ENCODE peak calls at places on chromosome 13, in four cellular contexts. One of them, this sample, is unnamed.

GRCh38 chr13:98171806-98172569 is 5.1 kb downstream of the RNF113B start:
- DNase-seq in ovary: no peak
- DNase-seq in adrenal gland: peak
- DNase-seq in choroid plexus epithelial cell: peak
- DNase-seq in this sample: peak

GRCh38 chr13:80989770-80990169 is 648.8 kb upstream of the SPRY2 start:
- DNase-seq in ovary: no peak
- DNase-seq in adrenal gland: no peak
- DNase-seq in choroid plexus epithelial cell: no peak
- DNase-seq in this sample: no peak

GRCh38 chr13:30033681-30034447 is 183.4 kb upstream of the UBL3 start:
- DNase-seq in ovary: no peak
- DNase-seq in adrenal gland: no peak
- DNase-seq in choroid plexus epithelial cell: peak
- DNase-seq in this sample: no peak

GRCh38 chr13:26480246-26480855 is 77.1 kb upstream of the WASF3 start:
- DNase-seq in ovary: no peak
- DNase-seq in adrenal gland: no peak
- DNase-seq in choroid plexus epithelial cell: peak
- DNase-seq in this sample: no peak

GRCh38 chr13:98954313-98954712 is 23.6 kb downstream of the DOCK9 start:
- DNase-seq in ovary: no peak
- DNase-seq in adrenal gland: no peak
- DNase-seq in choroid plexus epithelial cell: peak
- DNase-seq in this sample: no peak

GRCh38 chr13:95569966-95570365 is 17.4 kb downstream of the CLDN10 start:
- DNase-seq in ovary: no peak
- DNase-seq in adrenal gland: no peak
- DNase-seq in choroid plexus epithelial cell: no peak
- DNase-seq in this sample: no peak

GRCh38 chr13:80840313-80840976 is 499.5 kb upstream of the SPRY2 start:
- DNase-seq in ovary: no peak
- DNase-seq in adrenal gland: no peak
- DNase-seq in choroid plexus epithelial cell: peak
- DNase-seq in this sample: no peak

GRCh38 chr13:82758056-82758455 is 1124.2 kb downstream of the SLITRK1 start:
- DNase-seq in ovary: no peak
- DNase-seq in adrenal gland: no peak
- DNase-seq in choroid plexus epithelial cell: peak
- DNase-seq in this sample: no peak

GRCh38 chr13:24223341-24224231 is 63.1 kb downstream of the SPATA13 start:
- DNase-seq in ovary: no peak
- DNase-seq in adrenal gland: no peak
- DNase-seq in choroid plexus epithelial cell: no peak
- DNase-seq in this sample: peak

GRCh38 chr13:92804346-92804745 is 422.3 kb upstream of the GPC6 start:
- DNase-seq in ovary: no peak
- DNase-seq in adrenal gland: no peak
- DNase-seq in choroid plexus epithelial cell: no peak
- DNase-seq in this sample: no peak

GRCh38 chr13:43269037-43269476 is 245.7 kb downstream of the DNAJC15 start:
- DNase-seq in ovary: peak
- DNase-seq in adrenal gland: peak
- DNase-seq in choroid plexus epithelial cell: peak
- DNase-seq in this sample: no peak

GRCh38 chr13:94657167-94657566 is 55.2 kb downstream of the SOX21 start:
- DNase-seq in ovary: no peak
- DNase-seq in adrenal gland: no peak
- DNase-seq in choroid plexus epithelial cell: peak
- DNase-seq in this sample: no peak

GRCh38 chr13:99496322-99497142 is 4.7 kb upstream of the TM9SF2 start:
- DNase-seq in ovary: peak
- DNase-seq in adrenal gland: peak
- DNase-seq in choroid plexus epithelial cell: peak
- DNase-seq in this sample: peak

GRCh38 chr13:100634686-100635085 is 39.9 kb downstream of the TMTC4 start:
- DNase-seq in ovary: no peak
- DNase-seq in adrenal gland: no peak
- DNase-seq in choroid plexus epithelial cell: no peak
- DNase-seq in this sample: no peak

GRCh38 chr13:100827489-100828000 is 152.9 kb upstream of the TMTC4 start:
- DNase-seq in ovary: no peak
- DNase-seq in adrenal gland: no peak
- DNase-seq in choroid plexus epithelial cell: no peak
- DNase-seq in this sample: no peak

GRCh38 chr13:99119686-99120085 is 81.0 kb upstream of the UBAC2 start:
- DNase-seq in ovary: no peak
- DNase-seq in adrenal gland: no peak
- DNase-seq in choroid plexus epithelial cell: no peak
- DNase-seq in this sample: no peak

GRCh38 chr13:77751513-77752456 is 54.3 kb downstream of the SLAIN1 start:
- DNase-seq in ovary: no peak
- DNase-seq in adrenal gland: peak
- DNase-seq in choroid plexus epithelial cell: peak
- DNase-seq in this sample: peak

GRCh38 chr13:100549316-100549715 is 39.3 kb downstream of the GGACT start:
- DNase-seq in ovary: no peak
- DNase-seq in adrenal gland: no peak
- DNase-seq in choroid plexus epithelial cell: no peak
- DNase-seq in this sample: no peak

GRCh38 chr13:85632526-85633215 is 166.5 kb downstream of the SLITRK6 start:
- DNase-seq in ovary: no peak
- DNase-seq in adrenal gland: no peak
- DNase-seq in choroid plexus epithelial cell: no peak
- DNase-seq in this sample: no peak

GRCh38 chr13:39370554-39370953 is 232.4 kb downstream of the LHFPL6 start:
- DNase-seq in ovary: no peak
- DNase-seq in adrenal gland: no peak
- DNase-seq in choroid plexus epithelial cell: no peak
- DNase-seq in this sample: no peak
- H3K4me3 ChIP-seq in ovary: no peak
- H3K4me3 ChIP-seq in adrenal gland: no peak
- H3K4me3 ChIP-seq in choroid plexus epithelial cell: no peak
- H3K4me3 ChIP-seq in this sample: no peak

GRCh38 chr13:51541809-51542258 is 42.4 kb upstream of the WDFY2 start:
- DNase-seq in ovary: no peak
- DNase-seq in adrenal gland: no peak
- DNase-seq in choroid plexus epithelial cell: no peak
- DNase-seq in this sample: peak
- H3K4me3 ChIP-seq in ovary: no peak
- H3K4me3 ChIP-seq in adrenal gland: no peak
- H3K4me3 ChIP-seq in choroid plexus epithelial cell: no peak
- H3K4me3 ChIP-seq in this sample: no peak

DNA sequence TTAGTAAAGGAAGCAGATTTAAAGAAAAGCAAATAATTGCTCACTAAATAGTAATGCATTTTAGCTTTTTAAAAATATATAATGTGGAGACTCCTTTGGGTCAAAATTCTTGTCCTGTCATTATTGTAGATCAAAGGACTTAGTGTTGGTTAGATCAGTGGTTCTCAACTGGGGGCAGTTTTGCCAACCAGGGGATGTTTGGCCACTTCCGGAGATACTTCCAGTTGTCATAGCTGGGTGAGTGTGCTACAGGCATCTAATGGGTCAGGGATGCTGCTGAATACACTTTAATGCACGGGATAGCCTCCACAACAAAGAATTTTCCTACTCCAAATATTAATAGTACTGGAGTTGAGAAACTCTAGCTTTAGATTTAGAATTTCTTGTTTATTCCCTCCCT is 126.8 kb downstream of the LMO7 start:
- DNase-seq in ovary: no peak
- DNase-seq in adrenal gland: no peak
- DNase-seq in choroid plexus epithelial cell: no peak
- DNase-seq in this sample: no peak
- H3K4me3 ChIP-seq in ovary: peak
- H3K4me3 ChIP-seq in adrenal gland: no peak
- H3K4me3 ChIP-seq in choroid plexus epithelial cell: no peak
- H3K4me3 ChIP-seq in this sample: no peak

DNA sequence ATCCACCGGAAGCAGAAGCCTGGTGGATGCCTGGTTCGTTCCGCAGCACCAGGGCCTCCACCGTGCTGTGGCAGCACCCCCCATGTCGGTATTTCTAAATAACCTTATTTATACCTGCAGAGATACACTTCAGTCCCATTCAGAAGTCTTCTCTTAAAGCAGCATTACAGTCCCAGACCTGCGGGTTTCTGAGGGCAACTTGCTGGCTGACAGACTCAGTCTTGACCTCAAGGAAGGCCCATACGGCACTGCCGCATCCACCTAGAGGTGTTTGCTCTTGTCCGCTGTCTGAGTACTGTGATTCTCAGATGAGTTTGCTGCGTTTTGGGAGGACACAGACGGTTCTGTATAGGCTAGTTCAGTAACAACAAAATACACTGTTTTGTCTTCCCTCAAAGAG is 16.9 kb upstream of the TEX29 start:
- DNase-seq in ovary: no peak
- DNase-seq in adrenal gland: no peak
- DNase-seq in choroid plexus epithelial cell: no peak
- DNase-seq in this sample: no peak
- H3K4me3 ChIP-seq in ovary: no peak
- H3K4me3 ChIP-seq in adrenal gland: no peak
- H3K4me3 ChIP-seq in choroid plexus epithelial cell: no peak
- H3K4me3 ChIP-seq in this sample: no peak

DNA sequence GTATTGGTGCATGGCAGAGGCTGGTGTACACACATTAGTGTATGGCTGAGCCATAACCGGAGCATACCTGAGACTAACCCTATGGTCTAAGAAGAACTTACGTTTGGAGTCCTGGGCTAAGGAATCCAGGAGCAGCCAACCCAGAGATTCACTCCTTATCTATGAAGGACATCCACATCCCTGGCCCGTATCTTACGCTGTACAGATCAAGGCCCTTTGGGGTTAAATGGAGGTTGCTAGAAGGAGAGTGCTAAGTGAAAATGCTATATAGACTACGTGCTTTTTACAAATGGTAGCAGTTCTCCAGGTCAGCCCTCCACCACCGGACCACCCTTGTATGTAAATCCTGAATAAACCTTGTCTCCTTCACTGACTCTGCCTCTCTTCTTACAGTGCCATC is 1.9 kb upstream of the SUGT1 start:
- DNase-seq in ovary: no peak
- DNase-seq in adrenal gland: no peak
- DNase-seq in choroid plexus epithelial cell: no peak
- DNase-seq in this sample: no peak
- H3K4me3 ChIP-seq in ovary: no peak
- H3K4me3 ChIP-seq in adrenal gland: no peak
- H3K4me3 ChIP-seq in choroid plexus epithelial cell: peak
- H3K4me3 ChIP-seq in this sample: no peak

DNA sequence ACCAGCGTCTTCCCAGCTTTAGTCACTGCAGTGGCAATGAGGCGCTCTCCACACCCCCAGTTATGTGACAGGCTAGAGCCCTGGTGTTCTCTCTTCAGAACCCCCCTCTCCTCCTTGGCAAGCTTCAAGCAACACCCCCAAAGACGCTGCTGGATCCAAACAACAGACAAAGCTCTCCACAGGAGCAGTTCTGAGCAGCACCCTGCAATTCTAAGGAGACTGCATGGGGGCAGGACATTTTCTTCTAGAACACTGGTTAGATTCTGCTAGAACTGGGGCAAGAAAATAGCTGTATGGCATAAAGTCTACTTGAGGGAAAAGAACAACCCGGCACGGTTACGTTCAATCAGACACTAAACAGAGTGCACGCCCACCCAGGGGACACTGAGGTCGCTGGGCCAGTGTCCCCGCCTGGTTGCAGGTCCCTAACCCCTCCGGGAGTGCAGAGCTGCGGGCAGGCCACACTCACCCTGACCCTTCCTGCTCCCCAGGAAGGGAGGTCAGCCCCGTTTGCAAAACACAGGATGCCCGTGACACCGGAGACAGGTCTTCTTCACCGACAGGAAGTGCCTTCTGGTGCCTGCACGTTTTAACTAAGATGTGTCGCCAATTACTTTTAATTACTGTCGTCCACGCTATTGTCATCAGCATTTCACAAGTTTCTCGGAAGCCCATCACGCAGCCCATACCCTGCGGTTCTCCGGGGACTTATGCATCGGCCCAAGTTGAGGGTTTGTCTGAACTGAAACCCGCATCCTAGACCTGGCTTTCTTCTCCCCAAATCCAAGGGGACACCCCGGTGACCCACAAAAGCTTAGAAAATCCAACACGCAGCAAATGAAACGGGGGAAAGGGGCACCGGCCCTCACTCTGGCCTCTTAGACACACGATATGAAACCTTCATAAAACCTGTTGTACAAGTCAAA is 943 bp downstream of the GJB6 start:
- DNase-seq in ovary: no peak
- DNase-seq in adrenal gland: no peak
- DNase-seq in choroid plexus epithelial cell: no peak
- DNase-seq in this sample: no peak
- H3K4me3 ChIP-seq in ovary: no peak
- H3K4me3 ChIP-seq in adrenal gland: no peak
- H3K4me3 ChIP-seq in choroid plexus epithelial cell: no peak
- H3K4me3 ChIP-seq in this sample: peak

GRCh38 chr13:60268203-60268555 is 104.5 kb upstream of the DIAPH3 start:
- DNase-seq in ovary: no peak
- DNase-seq in adrenal gland: no peak
- DNase-seq in choroid plexus epithelial cell: no peak
- DNase-seq in this sample: no peak
- H3K4me3 ChIP-seq in ovary: peak
- H3K4me3 ChIP-seq in adrenal gland: no peak
- H3K4me3 ChIP-seq in choroid plexus epithelial cell: peak
- H3K4me3 ChIP-seq in this sample: no peak

GRCh38 chr13:113106053-113106452 is 462 bp downstream of the F7 start:
- DNase-seq in ovary: no peak
- DNase-seq in adrenal gland: no peak
- DNase-seq in choroid plexus epithelial cell: no peak
- DNase-seq in this sample: no peak
- H3K4me3 ChIP-seq in ovary: no peak
- H3K4me3 ChIP-seq in adrenal gland: no peak
- H3K4me3 ChIP-seq in choroid plexus epithelial cell: no peak
- H3K4me3 ChIP-seq in this sample: no peak